ENCODE peak calls at places on chromosomes 4 and X, in ten cellular contexts. One of them, this sample, is unnamed.

GRCh38 chrX:101745046-101745445 is 85.4 kb upstream of the ARMCX2 start:
- DNase-seq in sigmoid colon: no peak
- DNase-seq in stimulated activated effector memory CD8-positive, alpha-beta T cell treated with anti-CD3 and anti-CD28 coated beads, Interleukin-12 subunit alpha, Interleukin-12 subunit beta, amount 100 ng/mL, for 72 hours: no peak
- DNase-seq in endodermal cell: no peak
- DNase-seq in HT-29: no peak
- DNase-seq in hypothalamus: no peak
- DNase-seq in NCI-H1417: no peak
- DNase-seq in iris pigment epithelial cell: no peak
- DNase-seq in SIG-M5: no peak
- DNase-seq in NT2/D1: no peak
- DNase-seq in this sample: no peak

GRCh38 chr4:105414316-105414715 is 59.5 kb downstream of the PPA2 start:
- DNase-seq in sigmoid colon: no peak
- DNase-seq in stimulated activated effector memory CD8-positive, alpha-beta T cell treated with anti-CD3 and anti-CD28 coated beads, Interleukin-12 subunit alpha, Interleukin-12 subunit beta, amount 100 ng/mL, for 72 hours: no peak
- DNase-seq in endodermal cell: peak
- DNase-seq in HT-29: no peak
- DNase-seq in hypothalamus: no peak
- DNase-seq in NCI-H1417: no peak
- DNase-seq in iris pigment epithelial cell: no peak
- DNase-seq in SIG-M5: no peak
- DNase-seq in NT2/D1: no peak
- DNase-seq in this sample: no peak

GRCh38 chrX:1507511-1508463 is 29.2 kb downstream of the P2RY8 start:
- DNase-seq in sigmoid colon: peak
- DNase-seq in stimulated activated effector memory CD8-positive, alpha-beta T cell treated with anti-CD3 and anti-CD28 coated beads, Interleukin-12 subunit alpha, Interleukin-12 subunit beta, amount 100 ng/mL, for 72 hours: no peak
- DNase-seq in endodermal cell: no peak
- DNase-seq in HT-29: no peak
- DNase-seq in hypothalamus: no peak
- DNase-seq in NCI-H1417: no peak
- DNase-seq in iris pigment epithelial cell: no peak
- DNase-seq in SIG-M5: no peak
- DNase-seq in NT2/D1: no peak
- DNase-seq in this sample: peak

GRCh38 chrX:120761810-120762209 is 113.9 kb downstream of the CT47B1 start:
- DNase-seq in sigmoid colon: no peak
- DNase-seq in stimulated activated effector memory CD8-positive, alpha-beta T cell treated with anti-CD3 and anti-CD28 coated beads, Interleukin-12 subunit alpha, Interleukin-12 subunit beta, amount 100 ng/mL, for 72 hours: no peak
- DNase-seq in endodermal cell: no peak
- DNase-seq in HT-29: no peak
- DNase-seq in hypothalamus: no peak
- DNase-seq in NCI-H1417: no peak
- DNase-seq in iris pigment epithelial cell: peak
- DNase-seq in SIG-M5: no peak
- DNase-seq in NT2/D1: no peak
- DNase-seq in this sample: no peak

GRCh38 chr4:88202443-88202842 is 44.0 kb upstream of the ABCG2 start:
- DNase-seq in sigmoid colon: no peak
- DNase-seq in stimulated activated effector memory CD8-positive, alpha-beta T cell treated with anti-CD3 and anti-CD28 coated beads, Interleukin-12 subunit alpha, Interleukin-12 subunit beta, amount 100 ng/mL, for 72 hours: no peak
- DNase-seq in endodermal cell: peak
- DNase-seq in HT-29: no peak
- DNase-seq in hypothalamus: no peak
- DNase-seq in NCI-H1417: no peak
- DNase-seq in iris pigment epithelial cell: no peak
- DNase-seq in SIG-M5: no peak
- DNase-seq in NT2/D1: no peak
- DNase-seq in this sample: no peak

GRCh38 chrX:131288738-131289511 is at the start of gene IGSF1:
- DNase-seq in sigmoid colon: peak
- DNase-seq in stimulated activated effector memory CD8-positive, alpha-beta T cell treated with anti-CD3 and anti-CD28 coated beads, Interleukin-12 subunit alpha, Interleukin-12 subunit beta, amount 100 ng/mL, for 72 hours: no peak
- DNase-seq in endodermal cell: peak
- DNase-seq in HT-29: peak
- DNase-seq in hypothalamus: peak
- DNase-seq in NCI-H1417: no peak
- DNase-seq in iris pigment epithelial cell: peak
- DNase-seq in SIG-M5: no peak
- DNase-seq in NT2/D1: peak
- DNase-seq in this sample: no peak

GRCh38 chr4:183105092-183105491 is 6.0 kb downstream of the WWC2 start:
- DNase-seq in sigmoid colon: no peak
- DNase-seq in stimulated activated effector memory CD8-positive, alpha-beta T cell treated with anti-CD3 and anti-CD28 coated beads, Interleukin-12 subunit alpha, Interleukin-12 subunit beta, amount 100 ng/mL, for 72 hours: no peak
- DNase-seq in endodermal cell: peak
- DNase-seq in HT-29: no peak
- DNase-seq in hypothalamus: no peak
- DNase-seq in NCI-H1417: no peak
- DNase-seq in iris pigment epithelial cell: no peak
- DNase-seq in SIG-M5: no peak
- DNase-seq in NT2/D1: no peak
- DNase-seq in this sample: no peak

GRCh38 chr4:133268205-133268604 is 119.1 kb downstream of the PCDH10 start:
- DNase-seq in sigmoid colon: no peak
- DNase-seq in stimulated activated effector memory CD8-positive, alpha-beta T cell treated with anti-CD3 and anti-CD28 coated beads, Interleukin-12 subunit alpha, Interleukin-12 subunit beta, amount 100 ng/mL, for 72 hours: no peak
- DNase-seq in endodermal cell: peak
- DNase-seq in HT-29: no peak
- DNase-seq in hypothalamus: no peak
- DNase-seq in NCI-H1417: no peak
- DNase-seq in iris pigment epithelial cell: no peak
- DNase-seq in SIG-M5: no peak
- DNase-seq in NT2/D1: no peak
- DNase-seq in this sample: no peak

GRCh38 chr4:103137446-103137827 is 37.8 kb upstream of the BDH2 start:
- DNase-seq in sigmoid colon: no peak
- DNase-seq in stimulated activated effector memory CD8-positive, alpha-beta T cell treated with anti-CD3 and anti-CD28 coated beads, Interleukin-12 subunit alpha, Interleukin-12 subunit beta, amount 100 ng/mL, for 72 hours: no peak
- DNase-seq in endodermal cell: no peak
- DNase-seq in HT-29: no peak
- DNase-seq in hypothalamus: no peak
- DNase-seq in NCI-H1417: no peak
- DNase-seq in iris pigment epithelial cell: peak
- DNase-seq in SIG-M5: no peak
- DNase-seq in NT2/D1: no peak
- DNase-seq in this sample: no peak

GRCh38 chrX:15911729-15912550 is 57.3 kb upstream of the AP1S2 start:
- DNase-seq in sigmoid colon: no peak
- DNase-seq in stimulated activated effector memory CD8-positive, alpha-beta T cell treated with anti-CD3 and anti-CD28 coated beads, Interleukin-12 subunit alpha, Interleukin-12 subunit beta, amount 100 ng/mL, for 72 hours: no peak
- DNase-seq in endodermal cell: no peak
- DNase-seq in HT-29: no peak
- DNase-seq in hypothalamus: no peak
- DNase-seq in NCI-H1417: no peak
- DNase-seq in iris pigment epithelial cell: peak
- DNase-seq in SIG-M5: peak
- DNase-seq in NT2/D1: no peak
- DNase-seq in this sample: no peak

GRCh38 chrX:129523076-129524055 is at the start of gene SMARCA1:
- DNase-seq in sigmoid colon: peak
- DNase-seq in stimulated activated effector memory CD8-positive, alpha-beta T cell treated with anti-CD3 and anti-CD28 coated beads, Interleukin-12 subunit alpha, Interleukin-12 subunit beta, amount 100 ng/mL, for 72 hours: no peak
- DNase-seq in endodermal cell: peak
- DNase-seq in HT-29: peak
- DNase-seq in hypothalamus: peak
- DNase-seq in NCI-H1417: no peak
- DNase-seq in iris pigment epithelial cell: peak
- DNase-seq in SIG-M5: no peak
- DNase-seq in NT2/D1: no peak
- DNase-seq in this sample: no peak

GRCh38 chr4:57442834-57443291 is 332.7 kb upstream of the IGFBP7 start:
- DNase-seq in sigmoid colon: no peak
- DNase-seq in stimulated activated effector memory CD8-positive, alpha-beta T cell treated with anti-CD3 and anti-CD28 coated beads, Interleukin-12 subunit alpha, Interleukin-12 subunit beta, amount 100 ng/mL, for 72 hours: no peak
- DNase-seq in endodermal cell: peak
- DNase-seq in HT-29: peak
- DNase-seq in hypothalamus: no peak
- DNase-seq in NCI-H1417: peak
- DNase-seq in iris pigment epithelial cell: peak
- DNase-seq in SIG-M5: no peak
- DNase-seq in NT2/D1: peak
- DNase-seq in this sample: no peak

GRCh38 chr4:38869511-38869910 is 1.9 kb downstream of the FAM114A1 start:
- DNase-seq in sigmoid colon: no peak
- DNase-seq in stimulated activated effector memory CD8-positive, alpha-beta T cell treated with anti-CD3 and anti-CD28 coated beads, Interleukin-12 subunit alpha, Interleukin-12 subunit beta, amount 100 ng/mL, for 72 hours: no peak
- DNase-seq in endodermal cell: no peak
- DNase-seq in HT-29: no peak
- DNase-seq in hypothalamus: no peak
- DNase-seq in NCI-H1417: no peak
- DNase-seq in iris pigment epithelial cell: no peak
- DNase-seq in SIG-M5: no peak
- DNase-seq in NT2/D1: no peak
- DNase-seq in this sample: no peak

GRCh38 chr4:138953962-138954371 is 61.6 kb upstream of the NOCT start:
- DNase-seq in sigmoid colon: no peak
- DNase-seq in stimulated activated effector memory CD8-positive, alpha-beta T cell treated with anti-CD3 and anti-CD28 coated beads, Interleukin-12 subunit alpha, Interleukin-12 subunit beta, amount 100 ng/mL, for 72 hours: no peak
- DNase-seq in endodermal cell: no peak
- DNase-seq in HT-29: no peak
- DNase-seq in hypothalamus: no peak
- DNase-seq in NCI-H1417: no peak
- DNase-seq in iris pigment epithelial cell: peak
- DNase-seq in SIG-M5: no peak
- DNase-seq in NT2/D1: no peak
- DNase-seq in this sample: no peak

GRCh38 chrX:11438767-11439166 is 145.6 kb downstream of the AMELX start:
- DNase-seq in sigmoid colon: no peak
- DNase-seq in stimulated activated effector memory CD8-positive, alpha-beta T cell treated with anti-CD3 and anti-CD28 coated beads, Interleukin-12 subunit alpha, Interleukin-12 subunit beta, amount 100 ng/mL, for 72 hours: no peak
- DNase-seq in endodermal cell: no peak
- DNase-seq in HT-29: no peak
- DNase-seq in hypothalamus: no peak
- DNase-seq in NCI-H1417: no peak
- DNase-seq in iris pigment epithelial cell: peak
- DNase-seq in SIG-M5: no peak
- DNase-seq in NT2/D1: no peak
- DNase-seq in this sample: no peak

This sample was measured in activated naive CD8-positive, alpha-beta T cell treated with anti-CD3 and anti-CD28 coated beads, Interleukin-2, amount 10 ng/mL, durations not matched to agents 7 days and 5 days.